ENCODE peak calls at places on chromosomes 2 and 18, in six cellular contexts. One of them, this sample, is unnamed.

GRCh38 chr18:41881285-41881684 is 73.7 kb upstream of the PIK3C3 start:
- DNase-seq in head of caudate nucleus: no peak
- DNase-seq in hypothalamus: no peak
- DNase-seq in cerebellar cortex: no peak
- DNase-seq in hepatic stellate cell: peak; percentile 12
- DNase-seq in D341Med: no peak
- DNase-seq in this sample: no peak

GRCh38 chr2:73895473-73895872 is 2.7 kb downstream of the ACTG2 start:
- DNase-seq in head of caudate nucleus: no peak
- DNase-seq in hypothalamus: no peak
- DNase-seq in cerebellar cortex: no peak
- DNase-seq in hepatic stellate cell: no peak
- DNase-seq in D341Med: no peak
- DNase-seq in this sample: no peak

GRCh38 chr18:56431551-56431950 is 206.8 kb downstream of the TXNL1 start:
- DNase-seq in head of caudate nucleus: no peak
- DNase-seq in hypothalamus: no peak
- DNase-seq in cerebellar cortex: no peak
- DNase-seq in hepatic stellate cell: no peak
- DNase-seq in D341Med: no peak
- DNase-seq in this sample: no peak

GRCh38 chr18:2410688-2411087 is 160.6 kb downstream of the METTL4 start:
- DNase-seq in head of caudate nucleus: peak; percentile 10
- DNase-seq in hypothalamus: no peak
- DNase-seq in cerebellar cortex: no peak
- DNase-seq in hepatic stellate cell: no peak
- DNase-seq in D341Med: no peak
- DNase-seq in this sample: no peak

GRCh38 chr18:25313274-25313673 is 38.7 kb downstream of the ZNF521 start:
- DNase-seq in head of caudate nucleus: no peak
- DNase-seq in hypothalamus: no peak
- DNase-seq in cerebellar cortex: no peak
- DNase-seq in hepatic stellate cell: no peak
- DNase-seq in D341Med: no peak
- DNase-seq in this sample: no peak

GRCh38 chr2:124908411-124908810 is 883.3 kb downstream of the CNTNAP5 start:
- DNase-seq in head of caudate nucleus: no peak
- DNase-seq in hypothalamus: no peak
- DNase-seq in cerebellar cortex: no peak
- DNase-seq in hepatic stellate cell: no peak
- DNase-seq in D341Med: no peak
- DNase-seq in this sample: no peak

GRCh38 chr2:47842846-47843245 is 59.9 kb downstream of the MSH6 start:
- DNase-seq in head of caudate nucleus: no peak
- DNase-seq in hypothalamus: no peak
- DNase-seq in cerebellar cortex: no peak
- DNase-seq in hepatic stellate cell: no peak
- DNase-seq in D341Med: no peak
- DNase-seq in this sample: no peak

GRCh38 chr2:54570925-54571694 is 115.0 kb downstream of the SPTBN1 start:
- DNase-seq in head of caudate nucleus: peak; percentile 39
- DNase-seq in hypothalamus: no peak
- DNase-seq in cerebellar cortex: no peak
- DNase-seq in hepatic stellate cell: peak; percentile 85
- DNase-seq in D341Med: no peak
- DNase-seq in this sample: peak; percentile 17

GRCh38 chr2:47246646-47247045 is 91.5 kb upstream of the STPG4 start:
- DNase-seq in head of caudate nucleus: no peak
- DNase-seq in hypothalamus: no peak
- DNase-seq in cerebellar cortex: no peak
- DNase-seq in hepatic stellate cell: no peak
- DNase-seq in D341Med: no peak
- DNase-seq in this sample: no peak

GRCh38 chr2:8409461-8410260 is 272.2 kb upstream of the ID2 start:
- DNase-seq in head of caudate nucleus: no peak
- DNase-seq in hypothalamus: no peak
- DNase-seq in cerebellar cortex: no peak
- DNase-seq in hepatic stellate cell: no peak
- DNase-seq in D341Med: no peak
- DNase-seq in this sample: no peak

GRCh38 chr18:8794133-8794986 is 89.0 kb downstream of the MTCL1 start:
- DNase-seq in head of caudate nucleus: no peak
- DNase-seq in hypothalamus: no peak
- DNase-seq in cerebellar cortex: no peak
- DNase-seq in hepatic stellate cell: no peak
- DNase-seq in D341Med: no peak
- DNase-seq in this sample: no peak

GRCh38 chr2:8582850-8583399 is 98.9 kb upstream of the ID2 start:
- DNase-seq in head of caudate nucleus: no peak
- DNase-seq in hypothalamus: no peak
- DNase-seq in cerebellar cortex: no peak
- DNase-seq in hepatic stellate cell: no peak
- DNase-seq in D341Med: no peak
- DNase-seq in this sample: no peak

GRCh38 chr18:78737006-78737915 is 242.4 kb upstream of the SALL3 start:
- DNase-seq in head of caudate nucleus: no peak
- DNase-seq in hypothalamus: no peak
- DNase-seq in cerebellar cortex: no peak
- DNase-seq in hepatic stellate cell: no peak
- DNase-seq in D341Med: no peak
- DNase-seq in this sample: no peak

GRCh38 chr2:31138037-31138962 is at the start of gene GALNT14:
- DNase-seq in head of caudate nucleus: peak; percentile 66
- DNase-seq in hypothalamus: peak; percentile 49
- DNase-seq in cerebellar cortex: no peak
- DNase-seq in hepatic stellate cell: peak; percentile 55
- DNase-seq in D341Med: peak; percentile 84
- DNase-seq in this sample: no peak

GRCh38 chr2:230925443-230925878 is 419 bp upstream of the GPR55 start:
- DNase-seq in head of caudate nucleus: no peak
- DNase-seq in hypothalamus: no peak
- DNase-seq in cerebellar cortex: no peak
- DNase-seq in hepatic stellate cell: no peak
- DNase-seq in D341Med: no peak
- DNase-seq in this sample: no peak

GRCh38 chr2:73000808-73001570 is 70.5 kb downstream of the SFXN5 start:
- DNase-seq in head of caudate nucleus: no peak
- DNase-seq in hypothalamus: no peak
- DNase-seq in cerebellar cortex: no peak
- DNase-seq in hepatic stellate cell: no peak
- DNase-seq in D341Med: peak; percentile 3
- DNase-seq in this sample: no peak

GRCh38 chr2:50444286-50444685 is 587.6 kb downstream of the NRXN1 start:
- DNase-seq in head of caudate nucleus: no peak
- DNase-seq in hypothalamus: no peak
- DNase-seq in cerebellar cortex: no peak
- DNase-seq in hepatic stellate cell: no peak
- DNase-seq in D341Med: peak; percentile 12
- DNase-seq in this sample: no peak

GRCh38 chr18:67402543-67402942 is 114.0 kb downstream of the DSEL start:
- DNase-seq in head of caudate nucleus: no peak
- DNase-seq in hypothalamus: no peak
- DNase-seq in cerebellar cortex: no peak
- DNase-seq in hepatic stellate cell: no peak
- DNase-seq in D341Med: no peak
- DNase-seq in this sample: no peak

GRCh38 chr18:27540126-27540525 is 355.0 kb upstream of the CHST9 start:
- DNase-seq in head of caudate nucleus: no peak
- DNase-seq in hypothalamus: no peak
- DNase-seq in cerebellar cortex: no peak
- DNase-seq in hepatic stellate cell: no peak
- DNase-seq in D341Med: no peak
- DNase-seq in this sample: no peak

GRCh38 chr18:58565021-58565420 is 63.9 kb downstream of the ALPK2 start:
- DNase-seq in head of caudate nucleus: no peak
- DNase-seq in hypothalamus: no peak
- DNase-seq in cerebellar cortex: no peak
- DNase-seq in hepatic stellate cell: no peak
- DNase-seq in D341Med: no peak
- DNase-seq in this sample: no peak

GRCh38 chr2:42844901-42845685 is 52.7 kb upstream of the HAAO start:
- DNase-seq in head of caudate nucleus: no peak
- DNase-seq in hypothalamus: no peak
- DNase-seq in cerebellar cortex: no peak
- DNase-seq in hepatic stellate cell: peak; percentile 14
- DNase-seq in D341Med: no peak
- DNase-seq in this sample: no peak

GRCh38 chr18:21865043-21865442 is 124.5 kb downstream of the MIB1 start:
- DNase-seq in head of caudate nucleus: no peak
- DNase-seq in hypothalamus: no peak
- DNase-seq in cerebellar cortex: no peak
- DNase-seq in hepatic stellate cell: peak; percentile 21
- DNase-seq in D341Med: no peak
- DNase-seq in this sample: no peak

GRCh38 chr2:9813312-9814128 is 29.8 kb upstream of the TAF1B start:
- DNase-seq in head of caudate nucleus: peak; percentile 70
- DNase-seq in hypothalamus: peak; percentile 63
- DNase-seq in cerebellar cortex: peak; percentile 71
- DNase-seq in hepatic stellate cell: peak; percentile 76
- DNase-seq in D341Med: peak; percentile 89
- DNase-seq in this sample: no peak